ENCODE peak calls at places on chromosomes 1 and 21, in six cellular contexts. One of them, this sample, is unnamed.

GRCh38 chr1:66438062-66438970 is 95.6 kb upstream of the SGIP1 start:
- DNase-seq in uterus: no peak
- DNase-seq in HCT116: no peak
- DNase-seq in heart left ventricle: no peak
- DNase-seq in prostate gland: no peak
- DNase-seq in CD8-positive, alpha-beta T cell: no peak
- DNase-seq in this sample: no peak

GRCh38 chr1:64663654-64664053 is 81.2 kb upstream of the RAVER2 start:
- DNase-seq in prostate gland: no peak
- DNase-seq in CD8-positive, alpha-beta T cell: no peak
- DNase-seq in uterus: no peak
- DNase-seq in HCT116: no peak
- DNase-seq in heart left ventricle: no peak
- DNase-seq in this sample: no peak

GRCh38 chr21:28633803-28634572 is 358.7 kb downstream of the LTN1 start:
- DNase-seq in heart left ventricle: peak
- DNase-seq in prostate gland: no peak
- DNase-seq in HCT116: no peak
- DNase-seq in CD8-positive, alpha-beta T cell: no peak
- DNase-seq in uterus: no peak
- DNase-seq in this sample: no peak

GRCh38 chr1:182127656-182128055 is 66.1 kb upstream of the ZNF648 start:
- DNase-seq in CD8-positive, alpha-beta T cell: no peak
- DNase-seq in uterus: no peak
- DNase-seq in heart left ventricle: no peak
- DNase-seq in HCT116: no peak
- DNase-seq in prostate gland: no peak
- DNase-seq in this sample: no peak

GRCh38 chr1:240766831-240767230 is 154.9 kb upstream of the GREM2 start:
- DNase-seq in heart left ventricle: no peak
- DNase-seq in CD8-positive, alpha-beta T cell: no peak
- DNase-seq in uterus: no peak
- DNase-seq in prostate gland: no peak
- DNase-seq in HCT116: no peak
- DNase-seq in this sample: no peak

GRCh38 chr1:172764378-172764777 is 105.5 kb downstream of the FASLG start:
- DNase-seq in heart left ventricle: no peak
- DNase-seq in HCT116: no peak
- DNase-seq in uterus: no peak
- DNase-seq in prostate gland: no peak
- DNase-seq in CD8-positive, alpha-beta T cell: peak
- DNase-seq in this sample: peak

GRCh38 chr21:44571844-44572782 is 1.4 kb upstream of the KRTAP10-4 start:
- DNase-seq in prostate gland: no peak
- DNase-seq in HCT116: no peak
- DNase-seq in uterus: no peak
- DNase-seq in heart left ventricle: no peak
- DNase-seq in CD8-positive, alpha-beta T cell: no peak
- DNase-seq in this sample: no peak

GRCh38 chr1:23619299-23620188 is 60.2 kb upstream of the ID3 start:
- DNase-seq in uterus: no peak
- DNase-seq in HCT116: no peak
- DNase-seq in CD8-positive, alpha-beta T cell: peak
- DNase-seq in heart left ventricle: no peak
- DNase-seq in prostate gland: peak
- DNase-seq in this sample: peak

GRCh38 chr1:231628207-231628876 is 1.8 kb downstream of the DISC1 start:
- DNase-seq in uterus: no peak
- DNase-seq in prostate gland: no peak
- DNase-seq in HCT116: no peak
- DNase-seq in CD8-positive, alpha-beta T cell: peak
- DNase-seq in heart left ventricle: no peak
- DNase-seq in this sample: no peak

GRCh38 chr1:153355445-153356071 is 2.1 kb upstream of the S100A9 start:
- DNase-seq in heart left ventricle: peak
- DNase-seq in HCT116: peak
- DNase-seq in CD8-positive, alpha-beta T cell: no peak
- DNase-seq in uterus: peak
- DNase-seq in prostate gland: peak
- DNase-seq in this sample: no peak

GRCh38 chr1:53400761-53401379 is 58.3 kb upstream of the DMRTB1 start:
- DNase-seq in uterus: no peak
- DNase-seq in HCT116: no peak
- DNase-seq in CD8-positive, alpha-beta T cell: no peak
- DNase-seq in prostate gland: no peak
- DNase-seq in heart left ventricle: no peak
- DNase-seq in this sample: no peak

GRCh38 chr1:245007686-245008085 is 143.3 kb upstream of the HNRNPU start:
- DNase-seq in prostate gland: no peak
- DNase-seq in HCT116: no peak
- DNase-seq in uterus: no peak
- DNase-seq in heart left ventricle: no peak
- DNase-seq in CD8-positive, alpha-beta T cell: no peak
- DNase-seq in this sample: no peak

GRCh38 chr1:31181515-31182343 is 58.0 kb downstream of the NKAIN1 start:
- DNase-seq in HCT116: peak
- DNase-seq in prostate gland: peak
- DNase-seq in CD8-positive, alpha-beta T cell: peak
- DNase-seq in uterus: peak
- DNase-seq in heart left ventricle: peak
- DNase-seq in this sample: peak
- H3K4me3 ChIP-seq in HCT116: peak
- H3K4me3 ChIP-seq in prostate gland: no peak
- H3K4me3 ChIP-seq in CD8-positive, alpha-beta T cell: no peak
- H3K4me3 ChIP-seq in uterus: no peak
- H3K4me3 ChIP-seq in heart left ventricle: peak
- H3K4me3 ChIP-seq in this sample: no peak

GRCh38 chr1:40058097-40058452 is 17.5 kb downstream of the CAP1 start:
- DNase-seq in HCT116: no peak
- DNase-seq in heart left ventricle: no peak
- DNase-seq in prostate gland: no peak
- DNase-seq in uterus: no peak
- DNase-seq in CD8-positive, alpha-beta T cell: no peak
- DNase-seq in this sample: no peak
- H3K27ac ChIP-seq in HCT116: no peak
- H3K27ac ChIP-seq in heart left ventricle: peak
- H3K27ac ChIP-seq in prostate gland: no peak
- H3K27ac ChIP-seq in uterus: no peak
- H3K27ac ChIP-seq in CD8-positive, alpha-beta T cell: peak
- H3K27ac ChIP-seq in this sample: peak

GRCh38 chr1:156260896-156261295 is 13.0 kb upstream of the PAQR6 start:
- DNase-seq in heart left ventricle: no peak
- DNase-seq in HCT116: no peak
- DNase-seq in CD8-positive, alpha-beta T cell: no peak
- DNase-seq in prostate gland: no peak
- DNase-seq in uterus: no peak
- DNase-seq in this sample: no peak
- H3K4me3 ChIP-seq in heart left ventricle: no peak
- H3K4me3 ChIP-seq in HCT116: no peak
- H3K4me3 ChIP-seq in CD8-positive, alpha-beta T cell: no peak
- H3K4me3 ChIP-seq in prostate gland: no peak
- H3K4me3 ChIP-seq in uterus: no peak
- H3K4me3 ChIP-seq in this sample: no peak

GRCh38 chr1:9006956-9007615 is 19.1 kb downstream of the SLC2A7 start:
- DNase-seq in uterus: no peak
- DNase-seq in prostate gland: no peak
- DNase-seq in HCT116: no peak
- DNase-seq in CD8-positive, alpha-beta T cell: no peak
- DNase-seq in heart left ventricle: no peak
- DNase-seq in this sample: no peak
- H3K27ac ChIP-seq in uterus: no peak
- H3K27ac ChIP-seq in prostate gland: no peak
- H3K27ac ChIP-seq in HCT116: no peak
- H3K27ac ChIP-seq in CD8-positive, alpha-beta T cell: no peak
- H3K27ac ChIP-seq in heart left ventricle: no peak
- H3K27ac ChIP-seq in this sample: no peak

DNA sequence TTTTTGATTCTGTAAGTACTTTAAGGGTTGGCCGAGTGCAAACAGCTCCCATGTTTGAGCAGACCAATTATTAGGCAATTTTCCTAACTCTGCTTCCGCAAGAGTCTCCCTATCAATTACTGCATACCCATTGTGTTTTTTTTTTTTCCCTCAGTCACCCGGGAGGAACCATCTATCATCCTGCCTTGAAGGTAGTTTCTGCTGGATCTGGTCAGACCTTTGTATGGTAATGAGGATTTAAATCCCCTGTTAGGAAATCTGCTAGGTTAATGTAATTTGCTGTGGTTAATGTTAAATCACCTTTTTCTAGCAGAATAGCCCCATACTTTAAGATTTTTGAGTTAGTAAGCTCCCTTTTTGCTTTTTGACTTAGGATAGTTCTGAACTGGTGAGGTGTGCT is 40.8 kb upstream of the WARS2 start:
- DNase-seq in uterus: no peak
- DNase-seq in HCT116: no peak
- DNase-seq in prostate gland: no peak
- DNase-seq in heart left ventricle: no peak
- DNase-seq in CD8-positive, alpha-beta T cell: no peak
- DNase-seq in this sample: no peak
- H3K4me3 ChIP-seq in uterus: no peak
- H3K4me3 ChIP-seq in HCT116: no peak
- H3K4me3 ChIP-seq in prostate gland: no peak
- H3K4me3 ChIP-seq in heart left ventricle: no peak
- H3K4me3 ChIP-seq in CD8-positive, alpha-beta T cell: no peak
- H3K4me3 ChIP-seq in this sample: no peak

DNA sequence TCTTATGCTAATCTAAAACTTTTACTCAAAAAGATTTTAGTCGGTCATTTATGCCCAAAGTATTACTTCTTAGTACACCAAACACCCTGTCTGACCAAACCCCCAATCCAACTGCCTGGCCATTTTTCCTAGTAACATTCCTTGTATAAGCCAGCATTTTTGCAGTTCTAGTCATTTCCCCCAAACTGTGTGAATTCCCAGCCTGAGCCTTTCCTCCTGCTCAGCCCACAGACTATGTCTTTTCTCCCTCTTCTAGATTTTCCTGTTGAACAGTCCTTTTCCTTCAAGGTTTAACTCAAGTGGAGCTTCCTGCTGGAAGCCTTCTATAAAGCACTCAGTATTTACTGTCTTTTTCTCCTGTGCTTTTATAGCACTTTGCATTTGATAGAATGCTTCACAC is 843.8 kb downstream of the USP25 start:
- DNase-seq in CD8-positive, alpha-beta T cell: no peak
- DNase-seq in HCT116: no peak
- DNase-seq in prostate gland: no peak
- DNase-seq in heart left ventricle: no peak
- DNase-seq in uterus: no peak
- DNase-seq in this sample: no peak
- H3K27ac ChIP-seq in CD8-positive, alpha-beta T cell: no peak
- H3K27ac ChIP-seq in HCT116: no peak
- H3K27ac ChIP-seq in prostate gland: no peak
- H3K27ac ChIP-seq in heart left ventricle: no peak
- H3K27ac ChIP-seq in uterus: no peak
- H3K27ac ChIP-seq in this sample: no peak

GRCh38 chr1:11383553-11384169 is 95.3 kb upstream of the DISP3 start:
- DNase-seq in heart left ventricle: no peak
- DNase-seq in HCT116: no peak
- DNase-seq in uterus: no peak
- DNase-seq in prostate gland: no peak
- DNase-seq in CD8-positive, alpha-beta T cell: no peak
- DNase-seq in this sample: no peak

GRCh38 chr1:11380500-11380899 is 98.5 kb upstream of the DISP3 start:
- DNase-seq in heart left ventricle: no peak
- DNase-seq in prostate gland: no peak
- DNase-seq in uterus: no peak
- DNase-seq in HCT116: no peak
- DNase-seq in CD8-positive, alpha-beta T cell: no peak
- DNase-seq in this sample: no peak

GRCh38 chr1:11388617-11389016 is 90.3 kb upstream of the DISP3 start:
- DNase-seq in HCT116: peak
- DNase-seq in CD8-positive, alpha-beta T cell: no peak
- DNase-seq in heart left ventricle: no peak
- DNase-seq in uterus: no peak
- DNase-seq in prostate gland: no peak
- DNase-seq in this sample: no peak

GRCh38 chr1:11387829-11388228 is 91.1 kb upstream of the DISP3 start:
- DNase-seq in uterus: no peak
- DNase-seq in CD8-positive, alpha-beta T cell: no peak
- DNase-seq in heart left ventricle: no peak
- DNase-seq in HCT116: no peak
- DNase-seq in prostate gland: no peak
- DNase-seq in this sample: no peak

GRCh38 chr1:11384170-11384554 is 94.8 kb upstream of the DISP3 start:
- DNase-seq in CD8-positive, alpha-beta T cell: no peak
- DNase-seq in heart left ventricle: no peak
- DNase-seq in prostate gland: no peak
- DNase-seq in HCT116: no peak
- DNase-seq in uterus: no peak
- DNase-seq in this sample: no peak
- H3K4me3 ChIP-seq in CD8-positive, alpha-beta T cell: no peak
- H3K4me3 ChIP-seq in heart left ventricle: no peak
- H3K4me3 ChIP-seq in prostate gland: no peak
- H3K4me3 ChIP-seq in HCT116: no peak
- H3K4me3 ChIP-seq in uterus: no peak
- H3K4me3 ChIP-seq in this sample: peak

DNA sequence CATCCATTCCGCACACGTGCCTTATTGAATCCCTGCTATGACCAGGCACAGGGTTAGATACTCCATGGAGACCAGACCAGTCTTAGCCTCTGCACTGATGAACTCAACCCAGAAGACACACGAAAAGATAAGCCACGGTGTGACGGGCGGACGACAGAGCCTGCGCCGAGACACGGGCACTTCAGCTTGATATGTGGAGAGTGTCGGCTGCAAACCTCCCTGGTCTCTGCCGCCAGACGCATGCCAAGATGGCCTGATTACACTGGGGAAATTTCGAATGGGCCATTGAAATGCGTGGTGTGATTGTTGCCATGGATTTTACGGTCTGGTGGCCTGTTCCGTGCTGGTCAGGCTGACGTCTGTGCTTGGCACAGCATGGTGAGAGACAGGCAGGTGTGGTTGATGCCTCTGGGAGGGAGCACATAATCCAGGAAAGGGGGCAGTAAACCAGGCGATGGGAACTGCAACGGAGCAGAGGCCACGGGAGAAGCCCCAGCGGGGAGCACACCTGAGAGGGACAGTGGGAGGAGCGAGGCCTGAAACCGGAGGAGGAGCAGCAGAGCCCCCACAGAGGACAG is 105.6 kb upstream of the TMPRSS2 start:
- DNase-seq in uterus: no peak
- DNase-seq in HCT116: no peak
- DNase-seq in prostate gland: no peak
- DNase-seq in CD8-positive, alpha-beta T cell: no peak
- DNase-seq in heart left ventricle: no peak
- DNase-seq in this sample: no peak
- H3K27ac ChIP-seq in uterus: no peak
- H3K27ac ChIP-seq in HCT116: no peak
- H3K27ac ChIP-seq in prostate gland: peak
- H3K27ac ChIP-seq in CD8-positive, alpha-beta T cell: no peak
- H3K27ac ChIP-seq in heart left ventricle: no peak
- H3K27ac ChIP-seq in this sample: no peak